ENCODE peak calls at places on chromosomes 13 and 19, in five cellular contexts. One of them, this sample, is unnamed.

GRCh38 chr13:110261166-110262081 is 45.5 kb downstream of the COL4A1 start:
- DNase-seq in H9: peak
- DNase-seq in neuronal stem cell: no peak
- DNase-seq in trophoblast cell: no peak
- DNase-seq in H1: peak
- DNase-seq in this sample: no peak

GRCh38 chr13:47813683-47814082 is 187.4 kb downstream of the SUCLA2 start:
- DNase-seq in H9: no peak
- DNase-seq in neuronal stem cell: no peak
- DNase-seq in trophoblast cell: no peak
- DNase-seq in H1: no peak
- DNase-seq in this sample: no peak

GRCh38 chr19:41792513-41793413 is 3.6 kb upstream of the CEACAM3 start:
- DNase-seq in H9: peak
- DNase-seq in neuronal stem cell: peak
- DNase-seq in trophoblast cell: peak
- DNase-seq in H1: peak
- DNase-seq in this sample: peak

GRCh38 chr19:3125900-3126524 is 9.8 kb upstream of the GNA15 start:
- DNase-seq in H9: peak
- DNase-seq in neuronal stem cell: no peak
- DNase-seq in trophoblast cell: peak
- DNase-seq in H1: peak
- DNase-seq in this sample: no peak

GRCh38 chr19:40799558-40800338 is 757 bp downstream of the EGLN2 start:
- DNase-seq in H9: no peak
- DNase-seq in neuronal stem cell: no peak
- DNase-seq in trophoblast cell: no peak
- DNase-seq in H1: peak
- DNase-seq in this sample: no peak

GRCh38 chr19:54245936-54246335 is 3.3 kb upstream of the LILRA6 start:
- DNase-seq in H9: no peak
- DNase-seq in neuronal stem cell: no peak
- DNase-seq in trophoblast cell: no peak
- DNase-seq in H1: no peak
- DNase-seq in this sample: no peak

GRCh38 chr13:27132538-27132937 is 39.1 kb downstream of the USP12 start:
- DNase-seq in H9: no peak
- DNase-seq in neuronal stem cell: no peak
- DNase-seq in trophoblast cell: no peak
- DNase-seq in H1: no peak
- DNase-seq in this sample: no peak

GRCh38 chr13:40940841-40941240 is 78.3 kb downstream of the ELF1 start:
- DNase-seq in H9: no peak
- DNase-seq in neuronal stem cell: no peak
- DNase-seq in trophoblast cell: no peak
- DNase-seq in H1: no peak
- DNase-seq in this sample: no peak

GRCh38 chr13:99388334-99388923 is 81.2 kb upstream of the GPR183 start:
- DNase-seq in H9: peak
- DNase-seq in neuronal stem cell: no peak
- DNase-seq in trophoblast cell: no peak
- DNase-seq in H1: peak
- DNase-seq in this sample: no peak

GRCh38 chr19:17762505-17763229 is 11.4 kb downstream of the FCHO1 start:
- DNase-seq in H9: peak
- DNase-seq in neuronal stem cell: peak
- DNase-seq in trophoblast cell: peak
- DNase-seq in H1: peak
- DNase-seq in this sample: peak

GRCh38 chr19:18415177-18415867 is 3.9 kb upstream of the SSBP4 start:
- DNase-seq in H9: peak
- DNase-seq in neuronal stem cell: no peak
- DNase-seq in trophoblast cell: no peak
- DNase-seq in H1: no peak
- DNase-seq in this sample: peak

GRCh38 chr19:13803038-13803437 is 7.8 kb downstream of the ZSWIM4 start:
- DNase-seq in H9: no peak
- DNase-seq in neuronal stem cell: no peak
- DNase-seq in trophoblast cell: no peak
- DNase-seq in H1: no peak
- DNase-seq in this sample: no peak

GRCh38 chr13:75633285-75633684 is 2.8 kb upstream of the LMO7 start:
- DNase-seq in H9: no peak
- DNase-seq in neuronal stem cell: no peak
- DNase-seq in trophoblast cell: no peak
- DNase-seq in H1: no peak
- DNase-seq in this sample: peak

GRCh38 chr19:3638208-3639193 is 11.9 kb upstream of the CACTIN start:
- DNase-seq in H9: no peak
- DNase-seq in neuronal stem cell: no peak
- DNase-seq in trophoblast cell: no peak
- DNase-seq in H1: no peak
- DNase-seq in this sample: no peak

GRCh38 chr19:54179921-54180452 is 7.0 kb upstream of the TMC4 start:
- DNase-seq in H9: peak
- DNase-seq in neuronal stem cell: peak
- DNase-seq in trophoblast cell: peak
- DNase-seq in H1: peak
- DNase-seq in this sample: peak

GRCh38 chr13:59671853-59672252 is 491.9 kb downstream of the DIAPH3 start:
- DNase-seq in H9: no peak
- DNase-seq in neuronal stem cell: no peak
- DNase-seq in trophoblast cell: no peak
- DNase-seq in H1: no peak
- DNase-seq in this sample: no peak

GRCh38 chr13:45042539-45042938 is 53.2 kb downstream of the GPALPP1 start:
- DNase-seq in H9: no peak
- DNase-seq in neuronal stem cell: no peak
- DNase-seq in trophoblast cell: no peak
- DNase-seq in H1: no peak
- DNase-seq in this sample: no peak

GRCh38 chr19:50749490-50749889 is 20.8 kb upstream of the GPR32 start:
- DNase-seq in H9: no peak
- DNase-seq in neuronal stem cell: no peak
- DNase-seq in trophoblast cell: no peak
- DNase-seq in H1: no peak
- DNase-seq in this sample: no peak

GRCh38 chr13:76887070-76887563 is 912 bp upstream of the KCTD12 start:
- DNase-seq in H9: peak
- DNase-seq in neuronal stem cell: peak
- DNase-seq in trophoblast cell: no peak
- DNase-seq in H1: peak
- DNase-seq in this sample: no peak

GRCh38 chr19:33697766-33698165 is 76.0 kb downstream of the CHST8 start:
- DNase-seq in H9: no peak
- DNase-seq in neuronal stem cell: no peak
- DNase-seq in trophoblast cell: no peak
- DNase-seq in H1: no peak
- DNase-seq in this sample: no peak

GRCh38 chr19:35788205-35788960 is 13.0 kb downstream of the ARHGAP33 start:
- DNase-seq in H9: no peak
- DNase-seq in neuronal stem cell: no peak
- DNase-seq in trophoblast cell: no peak
- DNase-seq in H1: no peak
- DNase-seq in this sample: no peak

GRCh38 chr13:48222358-48223015 is 10.5 kb upstream of the ITM2B start:
- DNase-seq in H9: no peak
- DNase-seq in neuronal stem cell: no peak
- DNase-seq in trophoblast cell: peak
- DNase-seq in H1: no peak
- DNase-seq in this sample: peak

GRCh38 chr19:46192990-46193650 is 36.4 kb upstream of the IGFL1 start:
- DNase-seq in H9: no peak
- DNase-seq in neuronal stem cell: no peak
- DNase-seq in trophoblast cell: peak
- DNase-seq in H1: no peak
- DNase-seq in this sample: peak

GRCh38 chr13:60990032-60990733 is 425.5 kb downstream of the PCDH20 start:
- DNase-seq in H9: peak
- DNase-seq in neuronal stem cell: no peak
- DNase-seq in trophoblast cell: no peak
- DNase-seq in H1: peak
- DNase-seq in this sample: no peak

GRCh38 chr19:51359294-51359693 is 6.9 kb downstream of the ETFB start:
- DNase-seq in H9: no peak
- DNase-seq in neuronal stem cell: no peak
- DNase-seq in trophoblast cell: no peak
- DNase-seq in H1: no peak
- DNase-seq in this sample: peak

GRCh38 chr19:41327499-41328156 is 17.7 kb downstream of the CCDC97 start:
- DNase-seq in H9: peak
- DNase-seq in neuronal stem cell: no peak
- DNase-seq in trophoblast cell: peak
- DNase-seq in H1: peak
- DNase-seq in this sample: peak

GRCh38 chr13:45333973-45334922 is 6.7 kb downstream of the TPT1 start:
- DNase-seq in H9: no peak
- DNase-seq in neuronal stem cell: no peak
- DNase-seq in trophoblast cell: peak
- DNase-seq in H1: no peak
- DNase-seq in this sample: peak

GRCh38 chr13:67119481-67119883 is 110.7 kb downstream of the PCDH9 start:
- DNase-seq in H9: no peak
- DNase-seq in neuronal stem cell: no peak
- DNase-seq in trophoblast cell: peak
- DNase-seq in H1: no peak
- DNase-seq in this sample: peak

GRCh38 chr13:26184791-26185250 is 37.3 kb downstream of the RNF6 start:
- DNase-seq in H9: peak
- DNase-seq in neuronal stem cell: peak
- DNase-seq in trophoblast cell: peak
- DNase-seq in H1: peak
- DNase-seq in this sample: peak

GRCh38 chr19:49932731-49933131 is 3.4 kb upstream of the NUP62 start:
- DNase-seq in H9: no peak
- DNase-seq in neuronal stem cell: no peak
- DNase-seq in trophoblast cell: no peak
- DNase-seq in H1: no peak
- DNase-seq in this sample: no peak

GRCh38 chr19:13692096-13692495 is 72.2 kb upstream of the MRI1 start:
- DNase-seq in H9: no peak
- DNase-seq in neuronal stem cell: no peak
- DNase-seq in trophoblast cell: no peak
- DNase-seq in H1: no peak
- DNase-seq in this sample: peak

GRCh38 chr19:47725759-47726401 is 12.7 kb downstream of the EHD2 start:
- DNase-seq in H9: no peak
- DNase-seq in neuronal stem cell: no peak
- DNase-seq in trophoblast cell: peak
- DNase-seq in H1: no peak
- DNase-seq in this sample: no peak
- H4K91ac ChIP-seq in H9: no peak
- H4K91ac ChIP-seq in neuronal stem cell: peak
- H4K91ac ChIP-seq in trophoblast cell: no peak
- H4K91ac ChIP-seq in H1: no peak
- H4K91ac ChIP-seq in this sample: peak

GRCh38 chr19:1649706-1650626 is 2.4 kb downstream of the TCF3 start:
- DNase-seq in H9: no peak
- DNase-seq in neuronal stem cell: no peak
- DNase-seq in trophoblast cell: no peak
- DNase-seq in H1: no peak
- DNase-seq in this sample: no peak
- H4K91ac ChIP-seq in H9: no peak
- H4K91ac ChIP-seq in neuronal stem cell: no peak
- H4K91ac ChIP-seq in trophoblast cell: no peak
- H4K91ac ChIP-seq in H1: peak
- H4K91ac ChIP-seq in this sample: no peak

DNA sequence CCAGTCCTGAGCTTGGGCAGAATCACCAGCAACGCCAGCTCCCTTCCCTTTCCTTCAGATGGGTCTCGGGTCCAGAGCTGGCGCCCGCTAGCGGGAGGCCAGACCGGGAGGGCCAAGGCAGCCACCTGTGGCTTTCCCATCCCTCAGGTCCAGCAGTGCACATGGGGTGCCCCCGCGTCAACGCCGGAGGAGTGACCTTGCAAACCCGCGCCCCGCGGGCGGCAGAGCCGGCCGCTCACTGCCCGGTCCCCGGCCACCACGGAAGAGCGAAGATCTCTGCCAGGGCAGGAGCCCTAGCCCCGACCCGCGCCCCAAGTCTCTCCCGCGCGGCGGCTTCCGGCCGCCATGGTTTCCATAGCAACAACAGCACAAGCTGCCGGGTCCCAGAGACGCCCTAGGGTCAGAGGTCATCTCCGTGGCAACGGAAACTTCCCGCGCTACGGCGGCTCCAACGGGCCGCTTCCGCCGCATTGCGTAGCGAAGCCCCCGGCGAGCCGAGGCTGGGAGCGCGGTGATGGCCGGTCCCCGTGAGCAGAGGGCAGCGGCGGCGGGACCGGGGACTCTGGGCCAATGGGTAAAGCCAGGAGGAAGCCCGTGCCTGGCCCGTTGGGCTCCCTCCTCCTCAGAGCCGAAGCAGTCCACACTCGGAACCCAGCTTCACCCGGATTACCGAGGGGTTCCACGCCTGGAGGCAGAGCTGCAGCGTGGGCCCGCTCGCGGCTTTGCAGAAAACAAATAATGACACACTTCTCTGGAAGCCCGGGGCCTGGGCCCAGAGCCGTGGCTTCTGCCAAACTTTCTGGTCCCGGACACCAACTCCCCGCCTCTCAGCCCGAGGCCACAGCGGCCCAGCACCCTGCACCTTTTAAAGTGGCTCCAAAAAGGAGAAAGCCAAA is 7.4 kb downstream of the FGF14 start:
- DNase-seq in H9: peak
- DNase-seq in neuronal stem cell: peak
- DNase-seq in trophoblast cell: peak
- DNase-seq in H1: peak
- DNase-seq in this sample: peak
- H4K91ac ChIP-seq in H9: no peak
- H4K91ac ChIP-seq in neuronal stem cell: no peak
- H4K91ac ChIP-seq in trophoblast cell: peak
- H4K91ac ChIP-seq in H1: no peak
- H4K91ac ChIP-seq in this sample: peak

GRCh38 chr19:8501547-8501946 is 893 bp downstream of the PRAM1 start:
- DNase-seq in H9: no peak
- DNase-seq in neuronal stem cell: no peak
- DNase-seq in trophoblast cell: peak
- DNase-seq in H1: no peak
- DNase-seq in this sample: no peak
- H4K91ac ChIP-seq in H9: no peak
- H4K91ac ChIP-seq in neuronal stem cell: no peak
- H4K91ac ChIP-seq in trophoblast cell: no peak
- H4K91ac ChIP-seq in H1: no peak
- H4K91ac ChIP-seq in this sample: no peak

This sample was measured in IMR-90.